ENCODE peak calls at places on chromosomes 5 and 9, in five cellular contexts. T, G, Z, D and Y are unnamed samples.

GRCh38 chr5:160039810-160040470 is 31.0 kb downstream of the TTC1 start:
- DNase-seq in T (no peak), G (no peak), Z (no peak), D (no peak), Y (no peak)

GRCh38 chr5:177495243-177496060 is 2.0 kb downstream of the PDLIM7 start:
- DNase-seq in T (peak), G (no peak), Z (no peak), D (no peak), Y (no peak)

GRCh38 chr9:32728181-32728580 is 55.2 kb upstream of the TMEM215 start:
- DNase-seq in T (peak), G (no peak), Z (no peak), D (no peak), Y (no peak)

GRCh38 chr9:132175431-132175830 is 13.6 kb downstream of the NTNG2 start:
- DNase-seq in T (no peak), G (no peak), Z (no peak), D (no peak), Y (no peak)

GRCh38 chr9:71819115-71819739 is 50.9 kb upstream of the CEMIP2 start:
- DNase-seq in T (peak), G (peak), Z (peak), D (peak), Y (no peak)

GRCh38 chr5:16617272-16617973 is 626 bp upstream of the RETREG1 start:
- DNase-seq in T (no peak), G (no peak), Z (no peak), D (peak), Y (no peak)

GRCh38 chr5:112205840-112206239 is 213.2 kb downstream of the EPB41L4A start:
- DNase-seq in T (no peak), G (no peak), Z (no peak), D (no peak), Y (no peak)

GRCh38 chr5:160133918-160134304 is 14.7 kb upstream of the PWWP2A start:
- DNase-seq in T (no peak), G (no peak), Z (no peak), D (no peak), Y (no peak)

GRCh38 chr9:69131682-69132081 is 42.4 kb upstream of the TJP2 start:
- DNase-seq in T (no peak), G (no peak), Z (no peak), D (no peak), Y (no peak)